ENCODE peak calls at places on chromosomes 3 and 15, in nine cellular contexts. One of them, this sample, is unnamed.

GRCh38 chr3:46713898-46714552 is 3.6 kb downstream of the PRSS50 start:
- DNase-seq in NCI-H1092: peak; percentile 15
- DNase-seq in retina: no peak
- DNase-seq in AG09309: no peak
- DNase-seq in D341Med: no peak
- DNase-seq in DMS153: no peak
- DNase-seq in SJSA1: no peak
- DNase-seq in iris pigment epithelial cell: no peak
- DNase-seq in DMS 273 treated with DMSO at 0.1 percent for 48 hours: no peak
- DNase-seq in this sample: no peak

GRCh38 chr15:95559875-95560394 is 770.6 kb upstream of the NR2F2 start:
- DNase-seq in D341Med: no peak
- DNase-seq in SJSA1: peak; percentile 68
- DNase-seq in DMS153: no peak
- DNase-seq in retina: no peak
- DNase-seq in NCI-H1092: no peak
- DNase-seq in DMS 273 treated with DMSO at 0.1 percent for 48 hours: no peak
- DNase-seq in AG09309: peak; percentile 73
- DNase-seq in iris pigment epithelial cell: peak; percentile 97
- DNase-seq in this sample: peak; percentile 65

GRCh38 chr15:68631621-68632051 is 52.8 kb downstream of the CORO2B start:
- DNase-seq in SJSA1: no peak
- DNase-seq in NCI-H1092: peak; percentile 84
- DNase-seq in DMS153: peak; percentile 80
- DNase-seq in retina: no peak
- DNase-seq in DMS 273 treated with DMSO at 0.1 percent for 48 hours: no peak
- DNase-seq in iris pigment epithelial cell: no peak
- DNase-seq in AG09309: no peak
- DNase-seq in D341Med: no peak
- DNase-seq in this sample: no peak

GRCh38 chr3:27485853-27486252 is 1.7 kb upstream of the SLC4A7 start:
- DNase-seq in DMS 273 treated with DMSO at 0.1 percent for 48 hours: peak; percentile 62
- DNase-seq in iris pigment epithelial cell: no peak
- DNase-seq in AG09309: no peak
- DNase-seq in retina: peak; percentile 41
- DNase-seq in DMS153: no peak
- DNase-seq in D341Med: no peak
- DNase-seq in NCI-H1092: no peak
- DNase-seq in SJSA1: no peak
- DNase-seq in this sample: no peak

GRCh38 chr3:151918253-151919029 is 45.0 kb downstream of the SUCNR1 start:
- DNase-seq in retina: peak; percentile 11
- DNase-seq in SJSA1: peak; percentile 56
- DNase-seq in AG09309: peak; percentile 52
- DNase-seq in DMS 273 treated with DMSO at 0.1 percent for 48 hours: peak; percentile 46
- DNase-seq in iris pigment epithelial cell: peak; percentile 79
- DNase-seq in D341Med: peak; percentile 36
- DNase-seq in NCI-H1092: no peak
- DNase-seq in DMS153: peak; percentile 1
- DNase-seq in this sample: no peak

GRCh38 chr3:79139395-79140060 is 628.3 kb downstream of the ROBO1 start:
- DNase-seq in NCI-H1092: no peak
- DNase-seq in DMS 273 treated with DMSO at 0.1 percent for 48 hours: peak; percentile 97
- DNase-seq in retina: no peak
- DNase-seq in DMS153: peak; percentile 89
- DNase-seq in SJSA1: peak; percentile 6
- DNase-seq in AG09309: peak; percentile 13
- DNase-seq in iris pigment epithelial cell: peak; percentile 62
- DNase-seq in D341Med: no peak
- DNase-seq in this sample: no peak

GRCh38 chr3:14773691-14774128 is 45.1 kb upstream of the FGD5 start:
- DNase-seq in iris pigment epithelial cell: no peak
- DNase-seq in DMS 273 treated with DMSO at 0.1 percent for 48 hours: no peak
- DNase-seq in NCI-H1092: no peak
- DNase-seq in retina: no peak
- DNase-seq in SJSA1: no peak
- DNase-seq in DMS153: no peak
- DNase-seq in D341Med: peak; percentile 22
- DNase-seq in AG09309: no peak
- DNase-seq in this sample: no peak

GRCh38 chr3:39960515-39961403 is 151.3 kb downstream of the MYRIP start:
- DNase-seq in DMS153: no peak
- DNase-seq in NCI-H1092: no peak
- DNase-seq in retina: no peak
- DNase-seq in iris pigment epithelial cell: no peak
- DNase-seq in SJSA1: no peak
- DNase-seq in D341Med: no peak
- DNase-seq in AG09309: no peak
- DNase-seq in DMS 273 treated with DMSO at 0.1 percent for 48 hours: peak; percentile 43
- DNase-seq in this sample: peak; percentile 4

GRCh38 chr3:29554584-29554983 is 273.7 kb downstream of the RBMS3 start:
- DNase-seq in DMS 273 treated with DMSO at 0.1 percent for 48 hours: no peak
- DNase-seq in SJSA1: no peak
- DNase-seq in AG09309: no peak
- DNase-seq in D341Med: no peak
- DNase-seq in DMS153: no peak
- DNase-seq in retina: no peak
- DNase-seq in NCI-H1092: no peak
- DNase-seq in iris pigment epithelial cell: no peak
- DNase-seq in this sample: no peak

GRCh38 chr3:134149286-134149685 is 101.4 kb downstream of the RYK start:
- DNase-seq in DMS 273 treated with DMSO at 0.1 percent for 48 hours: no peak
- DNase-seq in DMS153: no peak
- DNase-seq in D341Med: no peak
- DNase-seq in iris pigment epithelial cell: peak; percentile 22
- DNase-seq in NCI-H1092: no peak
- DNase-seq in SJSA1: no peak
- DNase-seq in AG09309: peak; percentile 4
- DNase-seq in retina: no peak
- DNase-seq in this sample: no peak

GRCh38 chr3:42247576-42248027 is 18.4 kb downstream of the CCK start:
- DNase-seq in NCI-H1092: peak; percentile 25
- DNase-seq in DMS 273 treated with DMSO at 0.1 percent for 48 hours: no peak
- DNase-seq in SJSA1: peak; percentile 16
- DNase-seq in DMS153: no peak
- DNase-seq in retina: peak; percentile 71
- DNase-seq in iris pigment epithelial cell: peak; percentile 56
- DNase-seq in D341Med: peak; percentile 71
- DNase-seq in AG09309: peak; percentile 14
- DNase-seq in this sample: no peak

GRCh38 chr3:68876112-68876713 is 56.1 kb downstream of the TAFA4 start:
- DNase-seq in retina: peak; percentile 59
- DNase-seq in DMS 273 treated with DMSO at 0.1 percent for 48 hours: peak; percentile 25
- DNase-seq in D341Med: peak; percentile 45
- DNase-seq in AG09309: peak; percentile 42
- DNase-seq in DMS153: peak; percentile 2
- DNase-seq in SJSA1: peak; percentile 26
- DNase-seq in iris pigment epithelial cell: peak; percentile 78
- DNase-seq in NCI-H1092: peak; percentile 22
- DNase-seq in this sample: peak; percentile 26

GRCh38 chr3:83393276-83393675 is 1565.5 kb upstream of the CADM2 start:
- DNase-seq in DMS153: no peak
- DNase-seq in D341Med: no peak
- DNase-seq in DMS 273 treated with DMSO at 0.1 percent for 48 hours: no peak
- DNase-seq in SJSA1: no peak
- DNase-seq in retina: no peak
- DNase-seq in AG09309: no peak
- DNase-seq in NCI-H1092: no peak
- DNase-seq in iris pigment epithelial cell: no peak
- DNase-seq in this sample: no peak

GRCh38 chr15:98440917-98441316 is 207.4 kb upstream of the IGF1R start:
- DNase-seq in retina: no peak
- DNase-seq in D341Med: no peak
- DNase-seq in iris pigment epithelial cell: no peak
- DNase-seq in AG09309: no peak
- DNase-seq in DMS 273 treated with DMSO at 0.1 percent for 48 hours: no peak
- DNase-seq in SJSA1: no peak
- DNase-seq in DMS153: no peak
- DNase-seq in NCI-H1092: no peak
- DNase-seq in this sample: no peak

GRCh38 chr3:112390783-112391641 is 58.1 kb downstream of the CD200 start:
- DNase-seq in D341Med: no peak
- DNase-seq in SJSA1: peak; percentile 93
- DNase-seq in DMS 273 treated with DMSO at 0.1 percent for 48 hours: no peak
- DNase-seq in retina: no peak
- DNase-seq in iris pigment epithelial cell: peak; percentile 98
- DNase-seq in NCI-H1092: no peak
- DNase-seq in DMS153: no peak
- DNase-seq in AG09309: peak; percentile 84
- DNase-seq in this sample: peak; percentile 89

GRCh38 chr3:175399156-175399840 is 540.2 kb downstream of the NAALADL2 start:
- DNase-seq in DMS 273 treated with DMSO at 0.1 percent for 48 hours: peak; percentile 40
- DNase-seq in SJSA1: no peak
- DNase-seq in D341Med: no peak
- DNase-seq in DMS153: no peak
- DNase-seq in NCI-H1092: no peak
- DNase-seq in iris pigment epithelial cell: no peak
- DNase-seq in AG09309: no peak
- DNase-seq in retina: no peak
- DNase-seq in this sample: no peak

GRCh38 chr15:71121442-71121841 is 6.2 kb downstream of the THSD4 start:
- DNase-seq in retina: no peak
- DNase-seq in DMS153: no peak
- DNase-seq in D341Med: no peak
- DNase-seq in DMS 273 treated with DMSO at 0.1 percent for 48 hours: no peak
- DNase-seq in iris pigment epithelial cell: no peak
- DNase-seq in AG09309: no peak
- DNase-seq in NCI-H1092: no peak
- DNase-seq in SJSA1: no peak
- DNase-seq in this sample: no peak

GRCh38 chr3:43247556-43248186 is 38.7 kb upstream of the SNRK start:
- DNase-seq in DMS 273 treated with DMSO at 0.1 percent for 48 hours: no peak
- DNase-seq in SJSA1: no peak
- DNase-seq in retina: no peak
- DNase-seq in DMS153: no peak
- DNase-seq in D341Med: no peak
- DNase-seq in iris pigment epithelial cell: no peak
- DNase-seq in NCI-H1092: no peak
- DNase-seq in AG09309: no peak
- DNase-seq in this sample: no peak

GRCh38 chr3:149174901-149175300 is 45.5 kb downstream of the HPS3 start:
- DNase-seq in SJSA1: no peak
- DNase-seq in retina: no peak
- DNase-seq in iris pigment epithelial cell: peak; percentile 56
- DNase-seq in D341Med: no peak
- DNase-seq in DMS 273 treated with DMSO at 0.1 percent for 48 hours: no peak
- DNase-seq in AG09309: no peak
- DNase-seq in DMS153: no peak
- DNase-seq in NCI-H1092: no peak
- DNase-seq in this sample: no peak

GRCh38 chr15:101014276-101014675 is 95.1 kb downstream of the LRRK1 start:
- DNase-seq in NCI-H1092: no peak
- DNase-seq in iris pigment epithelial cell: no peak
- DNase-seq in D341Med: no peak
- DNase-seq in retina: peak; percentile 69
- DNase-seq in DMS 273 treated with DMSO at 0.1 percent for 48 hours: no peak
- DNase-seq in DMS153: no peak
- DNase-seq in AG09309: no peak
- DNase-seq in SJSA1: no peak
- DNase-seq in this sample: no peak